ENCODE peak calls at places on chromosome 21, in four cellular contexts. T, E, F and W are unnamed samples. For H3K4me1, the result is how much of the 10 kb centered on the place peaks cover.

GRCh38 chr21:41316200-41316599 is 401 bp upstream of the FAM3B start:
- DNase-seq in F (no peak), T (no peak), E (no peak), W (no peak)

GRCh38 chr21:34841154-34841553 is 172.4 kb downstream of the CLIC6 start:
- DNase-seq in T (no peak), F (no peak), E (no peak), W (no peak)

GRCh38 chr21:41460578-41461527 is 34.8 kb downstream of the MX1 start:
- DNase-seq in T (peak), E (peak), F (peak), W (peak)

GRCh38 chr21:37871121-37871862 is 45.0 kb downstream of the KCNJ6 start:
- DNase-seq in E (no peak), F (no peak), T (no peak), W (no peak)

GRCh38 chr21:28294046-28294445 is 698.6 kb downstream of the LTN1 start:
- DNase-seq in T (no peak), F (no peak), E (no peak), W (no peak)

GRCh38 chr21:42089093-42089631 is 18.0 kb downstream of the UMODL1 start:
- DNase-seq in E (no peak), F (no peak), T (no peak), W (no peak)

GRCh38 chr21:23016617-23017016 is 2018.4 kb downstream of the NCAM2 start:
- DNase-seq in T (no peak), F (no peak), E (no peak), W (peak)

GRCh38 chr21:28454978-28455600 is 537.6 kb downstream of the LTN1 start:
- DNase-seq in F (no peak), E (no peak), T (no peak), W (no peak)

GRCh38 chr21:37578471-37579126 is 212.0 kb downstream of the DYRK1A start:
- DNase-seq in F (no peak), T (no peak), E (no peak), W (no peak)

GRCh38 chr21:26751305-26751704 is 93.9 kb downstream of the ADAMTS1 start:
- DNase-seq in E (no peak), T (no peak), F (no peak), W (no peak)
- TF ChIP-seq POLR2AphosphoS5 in E (no peak), T (no peak), F (no peak), W (no peak)

GRCh38 chr21:45079351-45079750 is 5.0 kb downstream of the ADARB1 start:
- DNase-seq in T (no peak), F (no peak), E (no peak), W (no peak)
- TF ChIP-seq TCF7L2 in T (no peak), F (no peak), E (no peak), W (no peak)

DNA sequence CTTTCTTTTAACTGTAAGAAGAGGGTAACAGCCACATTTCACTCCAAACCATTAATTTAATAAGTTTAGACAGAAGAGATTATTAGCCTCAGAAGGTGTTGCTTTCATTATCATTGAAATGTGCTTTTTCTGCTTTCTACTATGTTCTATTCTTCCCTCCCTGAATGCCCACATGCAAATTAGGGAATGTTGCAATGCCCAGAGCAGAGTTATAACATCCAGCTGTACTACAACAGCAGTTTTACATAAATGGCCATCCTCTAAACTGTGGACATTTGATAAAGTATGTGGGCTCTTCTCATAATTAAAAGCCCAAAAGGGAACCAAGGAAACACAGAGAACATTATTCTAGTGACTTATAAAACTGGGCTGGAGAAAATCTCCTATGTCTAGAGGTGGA is 82.2 kb upstream of the SOD1 start:
- DNase-seq in E (no peak), F (no peak), T (no peak), W (no peak)
- H3K4me1 ChIP-seq in E (under half), F (under half), T (under half), W (under half)

GRCh38 chr21:25995283-25995682 is 175.3 kb downstream of the APP start:
- DNase-seq in F (no peak), T (no peak), E (no peak), W (no peak)

GRCh38 chr21:25997788-25998611 is 172.6 kb downstream of the APP start:
- DNase-seq in E (no peak), T (peak), F (peak), W (no peak)

GRCh38 chr21:25999935-26000582 is 170.5 kb downstream of the APP start:
- DNase-seq in F (no peak), E (no peak), T (no peak), W (no peak)

DNA sequence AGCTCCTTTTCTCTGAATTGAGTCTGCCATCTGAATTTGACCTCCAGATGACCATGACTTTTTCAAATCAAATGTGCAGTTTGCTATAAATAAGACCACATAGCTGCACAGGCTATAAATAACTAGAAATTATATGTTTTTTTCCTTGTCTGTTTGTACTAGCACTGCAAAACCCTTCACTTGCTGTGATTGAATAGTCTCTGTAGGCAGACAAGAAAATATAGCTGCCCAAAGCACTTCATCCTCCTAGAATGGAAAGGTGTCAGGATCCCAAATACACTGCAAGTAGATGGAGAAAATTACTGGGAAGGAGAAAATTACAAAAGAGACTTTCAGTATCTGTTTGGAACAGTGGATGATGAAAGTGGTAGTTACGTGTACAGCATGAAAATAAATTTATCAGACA is 175.8 kb downstream of the APP start:
- DNase-seq in T (no peak), E (no peak), F (no peak), W (no peak)
- TF ChIP-seq POLR2AphosphoS5 in T (no peak), E (no peak), F (no peak), W (no peak)

DNA sequence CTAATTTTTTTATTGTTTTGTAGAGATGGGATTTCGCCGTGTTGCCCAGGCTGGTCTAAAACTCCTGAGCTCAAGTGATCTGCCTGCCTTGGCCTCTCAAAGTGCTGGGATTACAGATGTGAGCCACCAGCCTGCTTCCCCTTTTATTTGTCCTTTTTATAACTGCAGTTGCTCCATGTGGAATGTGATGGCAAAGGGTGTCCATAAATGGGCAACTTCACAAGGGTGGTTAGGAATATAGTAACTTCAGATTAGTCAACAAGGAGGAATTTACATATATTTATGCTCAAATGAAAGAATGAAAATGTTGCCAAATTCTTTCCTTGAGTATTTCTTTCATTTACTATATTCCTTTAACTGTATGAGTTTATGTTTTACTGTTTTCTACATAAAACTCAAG is 182.9 kb downstream of the BACH1 start:
- DNase-seq in T (no peak), F (no peak), E (no peak), W (no peak)
- TF ChIP-seq TCF7L2 in T (no peak), F (no peak), E (no peak), W (no peak)

DNA sequence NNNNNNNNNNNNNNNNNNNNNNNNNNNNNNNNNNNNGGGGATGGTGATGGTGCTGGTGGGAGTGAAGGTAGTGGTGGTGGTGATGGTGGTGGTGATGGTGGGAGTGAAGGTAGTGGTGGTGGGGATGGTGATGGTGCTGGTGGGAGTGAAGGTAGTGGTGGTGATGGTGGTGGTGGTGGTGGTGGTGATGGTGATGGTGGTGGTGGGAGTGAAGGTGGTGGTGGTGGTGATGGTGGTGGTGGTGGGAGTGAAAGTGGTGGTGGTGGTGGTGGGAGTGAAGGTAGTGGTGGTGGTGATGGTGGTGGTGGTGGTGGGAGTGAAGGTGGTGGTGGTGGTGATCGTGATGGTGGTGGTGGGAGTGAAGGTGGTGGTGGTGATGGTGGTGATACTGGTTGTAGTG is 93.6 kb downstream of the CRYAA start:
- DNase-seq in E (no peak), F (no peak), T (no peak), W (no peak)
- H3K4me1 ChIP-seq in E (under half), F (under half), T (under half), W (under half)